ENCODE peak calls at places on chromosomes 4 and X, in nine cellular contexts. J, G, V, S, U, R, P, K and T are unnamed samples.

GRCh38 chrX:118571829-118572228 is 76.2 kb downstream of the DOCK11 start:
- DNase-seq in J (no peak), S (no peak), R (no peak), V (no peak), U (no peak), G (peak), P (no peak), K (no peak), T (no peak)

GRCh38 chr4:25377572-25377882 is 464 bp downstream of the ANAPC4 start:
- DNase-seq in K (no peak), S (no peak), G (peak), J (no peak), U (peak), V (no peak), R (no peak), P (no peak), T (no peak)

GRCh38 chr4:52103314-52103713 is 52.2 kb downstream of the SPATA18 start:
- DNase-seq in G (peak), P (no peak), R (no peak), S (no peak), J (no peak), K (no peak), U (no peak), V (no peak), T (no peak)

GRCh38 chr4:89294583-89295244 is 12.9 kb downstream of the GPRIN3 start:
- DNase-seq in S (no peak), R (no peak), J (no peak), P (no peak), G (no peak), K (no peak), V (no peak), U (peak), T (no peak)

GRCh38 chr4:183008492-183008891 is 90.6 kb upstream of the WWC2 start:
- DNase-seq in J (no peak), V (no peak), K (no peak), R (no peak), S (no peak), G (no peak), P (no peak), U (no peak), T (no peak)

GRCh38 chrX:19064175-19064574 is 58.1 kb downstream of the ADGRG2 start:
- DNase-seq in J (no peak), U (no peak), R (no peak), G (peak), S (no peak), V (no peak), P (no peak), K (peak), T (peak)

GRCh38 chr4:139524062-139524631 is 31.9 kb downstream of the SETD7 start:
- DNase-seq in V (no peak), R (no peak), S (no peak), K (peak), P (no peak), U (peak), J (no peak), G (no peak), T (no peak)

GRCh38 chr4:40309250-40309774 is 25.8 kb upstream of the CHRNA9 start:
- DNase-seq in K (peak), S (peak), G (peak), U (peak), J (no peak), P (peak), R (peak), V (peak), T (peak)

GRCh38 chr4:140343303-140343702 is 30.1 kb upstream of the SCOC start:
- DNase-seq in K (no peak), V (peak), J (no peak), S (peak), G (no peak), R (peak), P (no peak), U (no peak), T (peak)

GRCh38 chr4:45100936-45101818 is 374.8 kb upstream of the GNPDA2 start:
- DNase-seq in V (no peak), K (no peak), G (no peak), J (no peak), R (no peak), P (peak), U (no peak), S (no peak), T (peak)

GRCh38 chr4:45147866-45148265 is 421.5 kb upstream of the GNPDA2 start:
- DNase-seq in U (no peak), J (no peak), P (no peak), V (no peak), K (no peak), S (no peak), G (no peak), R (no peak), T (peak)

GRCh38 chr4:39976945-39977488 is 694 bp downstream of the PDS5A start:
- DNase-seq in V (peak), R (peak), P (no peak), J (peak), U (peak), G (no peak), S (peak), K (no peak), T (peak)

GRCh38 chr4:114694770-114695169 is 96.2 kb downstream of the UGT8 start:
- DNase-seq in P (no peak), V (no peak), K (peak), S (no peak), G (peak), J (no peak), R (peak), U (no peak), T (peak)

GRCh38 chrX:30865020-30865419 is 24.0 kb downstream of the TAB3 start:
- DNase-seq in P (no peak), U (no peak), K (no peak), J (no peak), S (no peak), G (no peak), V (no peak), R (peak), T (peak)

GRCh38 chrX:151875270-151876026 is 37.2 kb upstream of the MAGEA4 start:
- DNase-seq in J (no peak), V (no peak), G (no peak), S (no peak), U (no peak), P (no peak), R (no peak), K (no peak), T (no peak)

GRCh38 chrX:101595739-101596419 is 21.9 kb downstream of the ARMCX6 start:
- DNase-seq in K (peak), U (peak), V (no peak), R (peak), P (peak), J (no peak), S (no peak), G (peak), T (peak)

GRCh38 chrX:22059800-22060199 is 27.7 kb downstream of the PHEX start:
- DNase-seq in V (no peak), K (no peak), G (peak), U (no peak), J (no peak), S (no peak), R (no peak), P (no peak), T (no peak)

GRCh38 chr4:113744667-113745241 is 16.8 kb downstream of the CAMK2D start:
- DNase-seq in G (no peak), V (no peak), U (no peak), K (no peak), S (no peak), R (no peak), J (no peak), P (no peak), T (peak)

GRCh38 chr4:37604464-37604863 is 81.7 kb downstream of the RELL1 start:
- DNase-seq in P (no peak), R (no peak), J (no peak), V (no peak), G (peak), S (no peak), U (no peak), K (peak), T (peak)

GRCh38 chrX:131764224-131764623 is 220.3 kb downstream of the OR13H1 start:
- DNase-seq in P (no peak), S (no peak), R (no peak), U (no peak), V (no peak), G (peak), K (no peak), J (no peak), T (no peak)

GRCh38 chr4:73704314-73705055 is 35.9 kb upstream of the CXCL8 start:
- DNase-seq in V (peak), K (peak), U (no peak), S (no peak), P (no peak), G (peak), J (no peak), R (peak), T (peak)